ENCODE peak calls at places on chromosomes 6 and 20, in ten cellular contexts. O, A, N, P, E, U, B, Y, R and I are unnamed samples.

GRCh38 chr6:142551145-142551811 is 249.5 kb downstream of the ADGRG6 start:
- DNase-seq in O (no peak), A (no peak), N (no peak), P (no peak), E (no peak), U (peak), B (no peak), Y (peak), R (no peak), I (no peak)

GRCh38 chr6:148479498-148479897 is 136.9 kb downstream of the SASH1 start:
- DNase-seq in O (no peak), A (no peak), N (no peak), P (no peak), E (no peak), U (no peak), B (no peak), Y (no peak), R (no peak), I (no peak)

GRCh38 chr6:223763-224162 is 68.5 kb upstream of the DUSP22 start:
- DNase-seq in O (no peak), A (no peak), N (no peak), P (no peak), E (no peak), U (no peak), B (no peak), Y (no peak), R (peak), I (no peak)

GRCh38 chr20:52312131-52312729 is 120.7 kb upstream of the ZFP64 start:
- DNase-seq in O (peak), A (no peak), N (no peak), P (no peak), E (peak), U (no peak), B (peak), Y (peak), R (peak), I (no peak)

GRCh38 chr6:72855471-72855870 is 233.6 kb downstream of the KCNQ5 start:
- DNase-seq in O (no peak), A (no peak), N (no peak), P (no peak), E (no peak), U (no peak), B (no peak), Y (no peak), R (no peak), I (no peak)

GRCh38 chr6:147774856-147775255 is 266.4 kb downstream of the SAMD5 start:
- DNase-seq in O (no peak), A (no peak), N (no peak), P (no peak), E (no peak), U (no peak), B (no peak), Y (peak), R (no peak), I (no peak)

GRCh38 chr6:160952633-160953281 is 38.8 kb upstream of the MAP3K4 start:
- DNase-seq in O (no peak), A (no peak), N (no peak), P (no peak), E (no peak), U (no peak), B (peak), Y (no peak), R (no peak), I (no peak)

GRCh38 chr6:33320315-33321181 is 3.0 kb upstream of the ZBTB22 start:
- DNase-seq in O (no peak), A (peak), N (no peak), P (no peak), E (peak), U (no peak), B (peak), Y (no peak), R (peak), I (no peak)

GRCh38 chr6:95244749-95245148 is 332.6 kb upstream of the MANEA start:
- DNase-seq in O (no peak), A (no peak), N (no peak), P (no peak), E (no peak), U (no peak), B (no peak), Y (no peak), R (no peak), I (no peak)

GRCh38 chr20:16158090-16158975 is 414.9 kb downstream of the KIF16B start:
- DNase-seq in O (no peak), A (no peak), N (no peak), P (no peak), E (no peak), U (no peak), B (no peak), Y (no peak), R (no peak), I (no peak)

GRCh38 chr20:11112837-11113236 is 439.0 kb upstream of the JAG1 start:
- DNase-seq in O (no peak), A (no peak), N (no peak), P (no peak), E (no peak), U (no peak), B (no peak), Y (no peak), R (no peak), I (no peak)

GRCh38 chr6:167762259-167762962 is 64.3 kb upstream of the AFDN start:
- DNase-seq in O (no peak), A (no peak), N (no peak), P (no peak), E (no peak), U (no peak), B (no peak), Y (no peak), R (no peak), I (no peak)

GRCh38 chr20:805713-806112 is 27.8 kb upstream of the FAM110A start:
- DNase-seq in O (no peak), A (no peak), N (no peak), P (no peak), E (no peak), U (no peak), B (no peak), Y (peak), R (no peak), I (no peak)

GRCh38 chr6:80607814-80608391 is 501.4 kb downstream of the BCKDHB start:
- DNase-seq in O (no peak), A (no peak), N (no peak), P (no peak), E (no peak), U (no peak), B (no peak), Y (peak), R (peak), I (no peak)

GRCh38 chr6:163416640-163417253 is 2.2 kb downstream of the QKI start:
- DNase-seq in O (peak), A (no peak), N (no peak), P (no peak), E (peak), U (no peak), B (peak), Y (peak), R (peak), I (no peak)

GRCh38 chr6:75201901-75202672 is 3.8 kb downstream of the COL12A1 start:
- DNase-seq in O (no peak), A (peak), N (peak), P (no peak), E (peak), U (peak), B (no peak), Y (no peak), R (peak), I (no peak)

GRCh38 chr20:40677343-40677924 is 11.6 kb downstream of the MAFB start:
- DNase-seq in O (no peak), A (no peak), N (no peak), P (no peak), E (peak), U (no peak), B (no peak), Y (no peak), R (no peak), I (no peak)

GRCh38 chr6:155782320-155782730 is 326.7 kb upstream of the NOX3 start:
- DNase-seq in O (peak), A (no peak), N (no peak), P (no peak), E (peak), U (no peak), B (no peak), Y (peak), R (peak), I (no peak)

GRCh38 chr20:13995086-13995665 is at the start of gene MACROD2:
- DNase-seq in O (peak), A (peak), N (peak), P (peak), E (peak), U (peak), B (peak), Y (peak), R (peak), I (peak)

GRCh38 chr20:32828029-32828666 is 8.4 kb downstream of the MAPRE1 start:
- DNase-seq in O (no peak), A (no peak), N (no peak), P (no peak), E (peak), U (no peak), B (no peak), Y (no peak), R (no peak), I (no peak)

GRCh38 chr6:52976591-52977035 is 18.5 kb downstream of the GSTA4 start:
- DNase-seq in O (no peak), A (peak), N (peak), P (no peak), E (no peak), U (no peak), B (no peak), Y (no peak), R (no peak), I (no peak)

GRCh38 chr6:45026003-45026516 is 302.1 kb upstream of the RUNX2 start:
- DNase-seq in O (no peak), A (no peak), N (no peak), P (no peak), E (no peak), U (no peak), B (no peak), Y (no peak), R (no peak), I (no peak)

GRCh38 chr6:137339929-137340559 is 120.9 kb upstream of the IFNGR1 start:
- DNase-seq in O (no peak), A (no peak), N (no peak), P (no peak), E (no peak), U (no peak), B (no peak), Y (no peak), R (no peak), I (no peak)

GRCh38 chr6:105318660-105319059 is 84.2 kb downstream of the PREP start:
- DNase-seq in O (no peak), A (no peak), N (no peak), P (no peak), E (no peak), U (no peak), B (no peak), Y (no peak), R (peak), I (no peak)

GRCh38 chr6:166543603-166544293 is 42.7 kb downstream of the RAMACL start:
- DNase-seq in O (no peak), A (no peak), N (no peak), P (no peak), E (no peak), U (no peak), B (no peak), Y (no peak), R (no peak), I (no peak)

GRCh38 chr20:4252005-4252404 is 236.6 kb upstream of the RNF24 start:
- DNase-seq in O (no peak), A (no peak), N (no peak), P (no peak), E (no peak), U (no peak), B (no peak), Y (peak), R (no peak), I (no peak)

GRCh38 chr6:170459451-170459850 is 93.7 kb downstream of the PSMB1 start:
- DNase-seq in O (no peak), A (peak), N (peak), P (no peak), E (peak), U (no peak), B (no peak), Y (no peak), R (peak), I (no peak)

GRCh38 chr6:43823879-43824740 is 54.1 kb downstream of the VEGFA start:
- DNase-seq in O (no peak), A (no peak), N (peak), P (no peak), E (no peak), U (no peak), B (peak), Y (peak), R (no peak), I (no peak)

GRCh38 chr6:33662318-33662717 is 41.2 kb downstream of the ITPR3 start:
- DNase-seq in O (no peak), A (no peak), N (no peak), P (no peak), E (no peak), U (no peak), B (no peak), Y (no peak), R (no peak), I (no peak)

GRCh38 chr6:36488221-36488620 is 45.4 kb downstream of the KCTD20 start:
- DNase-seq in O (no peak), A (no peak), N (no peak), P (no peak), E (no peak), U (no peak), B (no peak), Y (no peak), R (no peak), I (no peak)

GRCh38 chr6:81774542-81774941 is 22.1 kb upstream of the TENT5A start:
- DNase-seq in O (no peak), A (no peak), N (no peak), P (no peak), E (no peak), U (no peak), B (no peak), Y (no peak), R (no peak), I (no peak)

GRCh38 chr6:125586605-125587004 is 162.8 kb upstream of the HEY2 start:
- DNase-seq in O (no peak), A (no peak), N (no peak), P (no peak), E (no peak), U (no peak), B (no peak), Y (no peak), R (no peak), I (no peak)

GRCh38 chr6:56690519-56691200 is 48.0 kb upstream of the DST start:
- DNase-seq in O (no peak), A (no peak), N (no peak), P (no peak), E (peak), U (no peak), B (no peak), Y (peak), R (no peak), I (no peak)

GRCh38 chr20:44302026-44302669 is 8.9 kb downstream of the FITM2 start:
- DNase-seq in O (no peak), A (no peak), N (no peak), P (no peak), E (no peak), U (no peak), B (peak), Y (no peak), R (no peak), I (no peak)

GRCh38 chr6:166375013-166375412 is 7.7 kb downstream of the MPC1 start:
- DNase-seq in O (no peak), A (no peak), N (no peak), P (no peak), E (no peak), U (no peak), B (no peak), Y (no peak), R (no peak), I (no peak)

GRCh38 chr6:53441035-53441493 is 92.3 kb upstream of the ELOVL5 start:
- DNase-seq in O (no peak), A (no peak), N (no peak), P (no peak), E (no peak), U (no peak), B (no peak), Y (no peak), R (no peak), I (no peak)

GRCh38 chr6:39303425-39304153 is 10.6 kb downstream of the KCNK17 start:
- DNase-seq in O (no peak), A (no peak), N (no peak), P (no peak), E (no peak), U (no peak), B (no peak), Y (no peak), R (no peak), I (no peak)
- TF ChIP-seq CTCF in O (no peak), A (no peak), N (peak), P (no peak), E (no peak), U (no peak), B (no peak), Y (peak), R (no peak), I (no peak)

DNA sequence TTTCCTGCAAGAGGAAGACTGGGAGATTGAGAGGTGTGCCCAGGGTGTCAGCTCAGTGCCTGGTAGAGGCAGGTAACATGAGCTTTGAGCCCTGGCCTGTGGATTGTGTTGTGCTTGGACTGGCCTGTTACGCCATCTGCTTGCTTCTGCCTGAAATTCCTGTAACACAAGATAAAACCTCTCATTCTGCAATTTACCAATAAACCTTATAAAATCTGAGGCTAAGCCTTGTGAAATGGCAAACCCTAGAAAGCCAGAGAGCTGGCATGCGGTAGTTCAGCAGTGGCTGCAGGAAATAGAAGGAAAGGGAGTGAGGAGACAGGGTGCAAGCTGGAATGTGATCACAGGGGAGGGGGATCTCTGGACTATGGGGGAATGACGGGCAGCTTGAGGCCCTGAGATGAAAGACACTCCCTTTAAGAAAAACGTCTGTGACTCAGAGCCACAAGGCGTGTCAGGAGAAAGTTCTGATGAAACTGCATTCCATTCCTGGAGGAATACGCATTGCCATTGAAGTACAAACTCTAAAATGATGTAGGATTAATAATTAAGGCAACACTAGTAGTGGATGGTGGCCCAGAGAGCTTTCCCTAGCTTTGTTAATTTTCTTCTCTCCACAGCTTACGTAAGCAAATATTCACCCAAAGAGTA is 26.3 kb upstream of the TFAP2A start:
- DNase-seq in O (peak), A (no peak), N (no peak), P (no peak), E (no peak), U (no peak), B (peak), Y (peak), R (peak), I (no peak)
- TF ChIP-seq CTCF in O (no peak), A (no peak), N (no peak), P (no peak), E (no peak), U (no peak), B (no peak), Y (no peak), R (no peak), I (no peak)

GRCh38 chr6:116533233-116533957 is 12.1 kb downstream of the TRAPPC3L start:
- DNase-seq in O (no peak), A (no peak), N (no peak), P (no peak), E (no peak), U (no peak), B (no peak), Y (peak), R (no peak), I (no peak)
- TF ChIP-seq CTCF in O (no peak), A (no peak), N (no peak), P (no peak), E (no peak), U (no peak), B (no peak), Y (peak), R (peak), I (no peak)

GRCh38 chr6:13398421-13398994 is 70.2 kb upstream of the TBC1D7 start:
- DNase-seq in O (no peak), A (no peak), N (no peak), P (no peak), E (no peak), U (no peak), B (no peak), Y (no peak), R (no peak), I (no peak)

GRCh38 chr6:13395272-13396237 is 67.2 kb upstream of the TBC1D7 start:
- DNase-seq in O (no peak), A (peak), N (peak), P (no peak), E (peak), U (no peak), B (peak), Y (peak), R (peak), I (no peak)

GRCh38 chr6:13396241-13396792 is 68.0 kb upstream of the TBC1D7 start:
- DNase-seq in O (no peak), A (no peak), N (no peak), P (no peak), E (no peak), U (no peak), B (no peak), Y (no peak), R (no peak), I (no peak)

GRCh38 chr6:13398081-13398406 is 69.7 kb upstream of the TBC1D7 start:
- DNase-seq in O (no peak), A (no peak), N (no peak), P (no peak), E (no peak), U (no peak), B (no peak), Y (no peak), R (no peak), I (no peak)

DNA sequence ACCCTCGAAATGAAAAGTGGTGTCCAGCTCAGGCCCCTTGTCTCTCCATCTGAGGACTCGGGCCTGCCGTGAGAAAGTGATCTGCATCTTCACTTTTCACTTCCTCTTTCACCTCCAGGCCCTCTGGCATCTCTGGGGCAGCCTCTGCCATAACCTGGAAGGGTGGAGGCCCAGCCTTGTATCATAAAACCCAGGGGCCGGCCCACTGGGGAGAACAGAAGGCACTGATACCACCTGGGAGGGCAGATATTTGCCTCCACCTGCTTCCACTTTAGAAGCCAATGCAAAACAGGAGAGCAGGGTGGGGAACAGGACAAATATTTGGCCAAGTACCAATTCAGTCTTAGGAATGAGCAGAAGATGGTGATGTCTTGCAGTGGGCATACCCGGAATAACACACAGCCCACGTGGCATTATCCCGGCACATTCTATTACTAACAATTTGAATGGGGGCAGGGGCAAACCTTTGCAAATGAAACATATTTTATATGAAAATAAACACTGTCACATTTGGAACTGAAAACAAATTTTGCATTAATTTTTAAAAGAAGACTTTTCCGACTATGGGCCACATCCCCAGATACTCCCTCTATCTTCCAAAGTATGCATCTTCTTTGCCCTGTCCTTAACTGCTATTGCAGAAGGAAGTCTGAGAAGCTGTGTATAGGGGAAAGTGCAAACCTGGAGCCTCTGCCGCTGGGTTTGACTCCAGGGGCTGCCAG is 69.2 kb upstream of the TBC1D7 start:
- DNase-seq in O (peak), A (no peak), N (peak), P (no peak), E (no peak), U (no peak), B (no peak), Y (no peak), R (no peak), I (no peak)
- TF ChIP-seq CTCF in O (no peak), A (no peak), N (no peak), P (no peak), E (no peak), U (no peak), B (no peak), Y (no peak), R (no peak), I (peak)

GRCh38 chr6:24867104-24867703 is 68.5 kb upstream of the ARMH2 start:
- DNase-seq in O (no peak), A (no peak), N (no peak), P (no peak), E (no peak), U (no peak), B (no peak), Y (no peak), R (no peak), I (no peak)
- TF ChIP-seq CTCF in O (no peak), A (no peak), N (no peak), P (no peak), E (no peak), U (no peak), B (no peak), Y (no peak), R (peak), I (no peak)

GRCh38 chr6:68634503-68635411 is at the start of gene ADGRB3:
- DNase-seq in O (peak), A (peak), N (peak), P (no peak), E (peak), U (peak), B (peak), Y (peak), R (peak), I (peak)
- TF ChIP-seq CTCF in O (no peak), A (no peak), N (no peak), P (no peak), E (no peak), U (no peak), B (no peak), Y (no peak), R (peak), I (peak)

GRCh38 chr6:38339914-38340313 is 299.8 kb downstream of the BTBD9 start:
- DNase-seq in O (no peak), A (no peak), N (no peak), P (no peak), E (no peak), U (no peak), B (no peak), Y (no peak), R (no peak), I (no peak)
- TF ChIP-seq CTCF in O (no peak), A (no peak), N (no peak), P (no peak), E (no peak), U (no peak), B (no peak), Y (no peak), R (no peak), I (no peak)